ENCODE peak calls at places on chromosomes 13 and 19, in seven cellular contexts. C, K, G, Q, T, U and N are unnamed samples. For H3K9me3, the result is how much of the 10 kb centered on the place peaks cover.

GRCh38 chr13:30735025-30735967 is at the start of gene ALOX5AP:
- DNase-seq in C (no peak), K (no peak), G (no peak), Q (no peak), T (no peak), U (peak), N (no peak)

GRCh38 chr19:14369399-14370168 is 11.7 kb upstream of the ADGRE5 start:
- DNase-seq in C (peak), K (no peak), G (no peak), Q (peak), T (no peak), U (peak), N (no peak)

GRCh38 chr19:6731822-6732221 is 5.6 kb downstream of the GPR108 start:
- DNase-seq in C (no peak), K (no peak), G (no peak), Q (no peak), T (peak), U (no peak), N (no peak)

GRCh38 chr13:35917942-35918645 is 213.1 kb downstream of the DCLK1 start:
- DNase-seq in C (peak), K (no peak), G (no peak), Q (no peak), T (no peak), U (no peak), N (no peak)

GRCh38 chr13:44899967-44900366 is 89.3 kb downstream of the NUFIP1 start:
- DNase-seq in C (no peak), K (no peak), G (no peak), Q (no peak), T (no peak), U (no peak), N (no peak)

GRCh38 chr13:97119899-97120745 is 102.0 kb upstream of the MBNL2 start:
- DNase-seq in C (peak), K (no peak), G (no peak), Q (no peak), T (no peak), U (no peak), N (no peak)

GRCh38 chr19:2856457-2857055 is 10.6 kb upstream of the ZNF556 start:
- DNase-seq in C (no peak), K (no peak), G (no peak), Q (no peak), T (no peak), U (no peak), N (no peak)

GRCh38 chr19:53123400-53123799 is 9.3 kb downstream of the ZNF415 start:
- DNase-seq in C (no peak), K (no peak), G (no peak), Q (no peak), T (no peak), U (no peak), N (no peak)

GRCh38 chr13:20494656-20495055 is 31.0 kb downstream of the CRYL1 start:
- DNase-seq in C (no peak), K (no peak), G (no peak), Q (no peak), T (no peak), U (no peak), N (peak)

GRCh38 chr13:48278806-48279205 is 24.7 kb upstream of the RB1 start:
- DNase-seq in C (no peak), K (no peak), G (no peak), Q (no peak), T (no peak), U (no peak), N (no peak)

DNA sequence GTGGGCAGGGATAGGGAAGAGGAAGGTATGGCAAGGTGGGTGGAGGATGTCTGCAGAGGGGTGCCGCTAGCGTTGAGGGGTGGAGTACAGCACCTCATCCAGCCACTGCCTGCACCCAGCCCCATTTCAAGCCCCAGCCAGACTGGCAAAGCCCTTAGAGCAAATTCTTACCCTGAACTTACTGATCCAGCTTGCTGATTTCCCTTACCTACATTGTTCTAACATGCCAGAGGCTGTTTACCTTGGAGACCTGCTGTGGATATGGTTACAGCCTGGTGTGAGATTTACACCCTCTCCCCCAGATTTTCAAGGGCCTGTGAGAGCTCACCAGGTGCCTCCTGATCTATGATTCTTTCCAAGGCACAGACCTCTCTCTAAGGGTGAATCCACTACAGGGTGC is 86.0 kb downstream of the ZNF726 start:
- DNase-seq in C (no peak), K (no peak), G (no peak), Q (no peak), T (no peak), U (no peak), N (no peak)
- H3K9me3 ChIP-seq in C (under half), K (under half), G (under half), Q (under half), T (half or more), U (under half), N (under half)

GRCh38 chr19:1410136-1410786 is 2.9 kb downstream of the DAZAP1 start:
- DNase-seq in C (peak), K (no peak), G (no peak), Q (no peak), T (peak), U (no peak), N (peak)

GRCh38 chr19:1412323-1412923 is 5.0 kb downstream of the DAZAP1 start:
- DNase-seq in C (no peak), K (no peak), G (no peak), Q (no peak), T (peak), U (no peak), N (no peak)

GRCh38 chr19:1412995-1413889 is 5.9 kb downstream of the DAZAP1 start:
- DNase-seq in C (no peak), K (no peak), G (no peak), Q (no peak), T (peak), U (no peak), N (peak)

GRCh38 chr19:1410789-1411188 is 3.4 kb downstream of the DAZAP1 start:
- DNase-seq in C (no peak), K (no peak), G (no peak), Q (no peak), T (peak), U (no peak), N (no peak)

DNA sequence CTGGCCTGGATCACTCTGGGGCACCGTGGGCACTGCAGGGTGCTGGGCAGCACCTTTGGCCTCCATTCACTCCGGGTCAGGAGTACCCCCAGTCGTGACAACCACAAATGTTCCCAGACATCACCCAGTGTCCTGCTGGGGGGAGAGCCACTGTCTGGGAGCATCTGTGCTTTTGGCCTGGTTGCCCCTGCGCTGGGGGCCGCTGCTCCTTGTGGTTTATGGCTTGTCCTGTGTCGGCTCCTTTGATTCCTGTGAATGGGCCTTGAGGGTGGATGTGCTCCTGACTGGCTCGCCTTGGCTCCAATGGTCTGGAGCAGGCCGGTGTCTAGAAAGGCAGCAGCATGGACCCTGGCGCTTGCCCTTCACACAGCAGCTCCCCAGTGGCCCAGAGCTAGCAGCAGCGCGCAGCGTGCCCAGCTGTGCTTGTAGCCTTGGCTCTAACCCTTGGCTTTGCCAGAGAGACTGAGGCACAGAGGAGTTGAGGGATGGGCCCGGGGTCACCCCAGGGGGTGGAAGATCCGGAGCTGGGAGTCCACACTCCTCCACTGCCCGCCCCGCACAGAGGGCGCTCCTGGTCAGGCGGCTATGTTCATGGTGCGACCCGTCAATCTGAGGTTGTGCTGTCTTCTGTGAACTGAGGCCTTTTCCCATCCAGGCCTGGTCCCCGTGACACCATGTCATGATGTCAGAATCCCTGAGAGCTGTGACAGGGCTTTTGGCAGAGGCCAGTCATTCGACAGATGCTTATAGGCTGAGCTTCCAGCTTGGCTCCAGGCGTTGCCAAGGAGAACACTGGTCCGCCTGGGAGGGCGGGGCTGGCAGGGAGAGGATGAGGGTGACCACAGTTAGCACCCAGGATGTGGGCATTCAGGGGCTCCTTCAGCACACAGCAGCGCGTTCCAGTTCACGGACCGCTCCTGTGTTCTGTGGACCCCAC is 4.1 kb downstream of the DAZAP1 start:
- DNase-seq in C (peak), K (peak), G (peak), Q (peak), T (peak), U (peak), N (no peak)
- H3K27ac ChIP-seq in C (peak), K (peak), G (peak), Q (peak), T (peak), U (no peak), N (no peak)

GRCh38 chr19:56840452-56841193 is at the start of the genes PEG3 and ZIM2:
- DNase-seq in C (peak), K (no peak), G (peak), Q (peak), T (peak), U (no peak), N (peak)
- H3K9me3 ChIP-seq in C (under half), K (under half), G (under half), Q (under half), T (half or more), U (half or more), N (under half)

GRCh38 chr19:49639401-49640112 is 386 bp downstream of the RRAS start:
- DNase-seq in C (peak), K (no peak), G (no peak), Q (peak), T (no peak), U (no peak), N (peak)
- H3K27ac ChIP-seq in C (peak), K (peak), G (peak), Q (peak), T (peak), U (peak), N (peak)

GRCh38 chr19:37012093-37012745 is 66.0 kb upstream of the ZNF420 start:
- DNase-seq in C (no peak), K (no peak), G (no peak), Q (no peak), T (peak), U (no peak), N (no peak)
- H3K9me3 ChIP-seq in C (under half), K (under half), G (half or more), Q (half or more), T (half or more), U (half or more), N (under half)